ENCODE peak calls at places on chromosome 1, in eight cellular contexts. I, C, B, G, K, O, H and T are unnamed samples. For H4K20me1, the result is how much of the 10 kb centered on the place peaks cover.

GRCh38 chr1:16151200-16151708 is 4.6 kb downstream of the EPHA2 start:
- DNase-seq in C (peak), K (no peak), B (peak), I (peak), H (no peak), G (no peak), O (no peak), T (no peak)

GRCh38 chr1:114651893-114652292 is 18.0 kb downstream of the DENND2C start:
- DNase-seq in H (no peak), G (no peak), O (no peak), C (no peak), K (no peak), B (no peak), I (no peak), T (no peak)

GRCh38 chr1:197685785-197686184 is 89.5 kb downstream of the DENND1B start:
- DNase-seq in K (no peak), G (no peak), I (no peak), B (no peak), H (peak), O (no peak), C (peak), T (no peak)

GRCh38 chr1:89941110-89941770 is 53.7 kb upstream of the ZNF326 start:
- DNase-seq in C (no peak), H (no peak), G (no peak), I (no peak), O (no peak), K (no peak), B (peak), T (peak)

GRCh38 chr1:151060241-151061011 is at the start of gene MLLT11:
- DNase-seq in K (peak), C (peak), B (peak), O (peak), H (peak), I (peak), G (peak), T (peak)

GRCh38 chr1:149849947-149850360 is 49.4 kb upstream of the BOLA1 start:
- DNase-seq in I (peak), B (peak), K (peak), O (peak), G (no peak), C (no peak), H (no peak), T (peak)

GRCh38 chr1:114671011-114671938 is 1.4 kb upstream of the DENND2C start:
- DNase-seq in K (no peak), G (peak), I (peak), B (no peak), O (peak), C (peak), H (peak), T (peak)

GRCh38 chr1:152515454-152515823 is 1.2 kb downstream of the CRCT1 start:
- DNase-seq in O (no peak), K (peak), C (peak), H (peak), I (no peak), G (peak), B (no peak), T (no peak)

GRCh38 chr1:198935371-198935921 is 296.6 kb downstream of the PTPRC start:
- DNase-seq in K (peak), B (peak), H (peak), I (peak), O (peak), C (peak), G (peak), T (peak)

GRCh38 chr1:180898441-180899219 is 14.1 kb upstream of the KIAA1614 start:
- DNase-seq in C (peak), I (peak), B (no peak), H (no peak), K (peak), G (no peak), O (no peak), T (no peak)

GRCh38 chr1:32240140-32240951 is 6.7 kb upstream of the FAM167B start:
- DNase-seq in G (peak), B (peak), H (peak), C (peak), I (peak), K (peak), O (peak), T (peak)

GRCh38 chr1:165490175-165490574 is 45.2 kb upstream of the RXRG start:
- DNase-seq in G (no peak), C (no peak), K (no peak), I (no peak), B (no peak), O (no peak), H (no peak), T (no peak)

GRCh38 chr1:19443321-19443720 is 42.0 kb downstream of the CAPZB start:
- DNase-seq in C (no peak), K (no peak), O (no peak), B (no peak), I (no peak), H (no peak), G (no peak), T (no peak)

GRCh38 chr1:2170211-2170610 is 24.4 kb downstream of the FAAP20 start:
- DNase-seq in K (no peak), O (no peak), B (no peak), I (no peak), H (no peak), G (no peak), C (peak), T (no peak)

GRCh38 chr1:100581096-100581705 is 43.3 kb downstream of the GPR88 start:
- DNase-seq in O (no peak), B (no peak), I (no peak), K (no peak), C (no peak), G (no peak), H (no peak), T (no peak)

GRCh38 chr1:22709891-22710687 is 550 bp upstream of the EPHB2 start:
- DNase-seq in H (peak), C (peak), G (peak), O (peak), I (peak), B (peak), K (peak), T (peak)

GRCh38 chr1:6185151-6185550 is 5.0 kb upstream of the CHD5 start:
- DNase-seq in K (no peak), G (peak), H (peak), O (no peak), I (peak), B (no peak), C (peak), T (no peak)

GRCh38 chr1:222390181-222390580 is 157.7 kb downstream of the HHIPL2 start:
- DNase-seq in B (no peak), G (no peak), H (peak), K (no peak), O (no peak), I (peak), C (peak), T (no peak)

GRCh38 chr1:61122389-61122788 is 40.0 kb downstream of the NFIA start:
- DNase-seq in B (no peak), O (no peak), H (no peak), I (no peak), G (no peak), C (no peak), K (no peak), T (no peak)

GRCh38 chr1:171670739-171671138 is 18.3 kb upstream of the MYOC start:
- DNase-seq in H (no peak), B (no peak), G (no peak), C (no peak), O (no peak), K (no peak), I (no peak), T (no peak)

GRCh38 chr1:2172551-2173146 is 21.9 kb downstream of the FAAP20 start:
- DNase-seq in G (no peak), O (no peak), B (no peak), K (no peak), C (no peak), H (no peak), I (no peak), T (no peak)

GRCh38 chr1:53112271-53112774 is 30.1 kb downstream of the SLC1A7 start:
- DNase-seq in I (peak), K (no peak), O (peak), G (no peak), C (peak), H (peak), B (no peak), T (no peak)

GRCh38 chr1:153880962-153881361 is 41.8 kb downstream of the GATAD2B start:
- DNase-seq in H (peak), C (peak), O (peak), K (no peak), G (peak), I (peak), B (peak), T (no peak)

GRCh38 chr1:215567491-215568286 is 585 bp downstream of the KCTD3 start:
- DNase-seq in H (peak), G (peak), B (peak), I (peak), O (peak), K (peak), C (peak), T (no peak)

GRCh38 chr1:185337221-185337620 is 20.2 kb upstream of the IVNS1ABP start:
- DNase-seq in C (peak), I (no peak), K (no peak), H (no peak), B (no peak), G (peak), O (no peak), T (no peak)

GRCh38 chr1:216723274-216723780 is at the start of gene ESRRG:
- DNase-seq in I (no peak), H (peak), O (no peak), B (peak), C (peak), G (no peak), K (peak), T (no peak)

GRCh38 chr1:8858888-8859706 is 19.4 kb downstream of the ENO1 start:
- DNase-seq in O (peak), G (no peak), B (peak), C (peak), K (peak), I (peak), H (no peak), T (peak)

GRCh38 chr1:226738995-226739695 is at the start of gene ITPKB:
- DNase-seq in G (peak), K (peak), H (peak), I (peak), O (peak), B (peak), C (peak), T (peak)

GRCh38 chr1:18926315-18927081 is 24.1 kb upstream of the ALDH4A1 start:
- DNase-seq in B (no peak), H (peak), G (peak), C (peak), O (peak), I (peak), K (no peak), T (peak)

GRCh38 chr1:76881726-76882125 is 14.4 kb downstream of the ST6GALNAC5 start:
- DNase-seq in C (no peak), K (no peak), I (no peak), H (no peak), B (no peak), O (no peak), G (no peak), T (no peak)

GRCh38 chr1:210292276-210292851 is 36.3 kb upstream of the HHAT start:
- DNase-seq in H (peak), G (peak), O (peak), K (peak), B (peak), C (no peak), I (no peak), T (no peak)

GRCh38 chr1:199685369-199685768 is 342.1 kb upstream of the NR5A2 start:
- DNase-seq in H (peak), B (no peak), I (peak), K (no peak), O (peak), C (peak), G (peak), T (no peak)

GRCh38 chr1:52571783-52572182 is 18.9 kb upstream of the TUT4 start:
- DNase-seq in G (no peak), H (no peak), C (peak), I (peak), K (peak), O (peak), B (no peak), T (peak)

GRCh38 chr1:63073530-63074306 is 248.6 kb upstream of the FOXD3 start:
- DNase-seq in C (no peak), B (peak), H (no peak), I (no peak), G (no peak), O (no peak), K (peak), T (no peak)

GRCh38 chr1:47991698-47992097 is 5.5 kb downstream of the TRABD2B start:
- DNase-seq in H (no peak), K (no peak), I (no peak), B (no peak), C (no peak), G (no peak), O (no peak), T (no peak)

GRCh38 chr1:171641076-171641864 is 11.2 kb downstream of the MYOC start:
- DNase-seq in I (no peak), C (no peak), O (peak), K (peak), G (no peak), H (no peak), B (peak), T (no peak)

GRCh38 chr1:114094303-114094663 is 59.4 kb downstream of the SYT6 start:
- DNase-seq in O (peak), C (peak), G (peak), H (peak), B (no peak), I (peak), K (no peak), T (no peak)

GRCh38 chr1:218164111-218164929 is 120.8 kb upstream of the RRP15 start:
- DNase-seq in H (peak), K (peak), C (peak), O (peak), B (peak), G (peak), I (peak), T (peak)

GRCh38 chr1:227767401-227768396 is 32.5 kb downstream of the SNAP47 start:
- DNase-seq in K (no peak), B (no peak), G (no peak), C (no peak), O (no peak), I (no peak), H (no peak), T (no peak)
- H4K20me1 ChIP-seq in K (under half), B (under half), G (under half), C (under half), O (under half), I (under half), H (half or more), T (under half)

DNA sequence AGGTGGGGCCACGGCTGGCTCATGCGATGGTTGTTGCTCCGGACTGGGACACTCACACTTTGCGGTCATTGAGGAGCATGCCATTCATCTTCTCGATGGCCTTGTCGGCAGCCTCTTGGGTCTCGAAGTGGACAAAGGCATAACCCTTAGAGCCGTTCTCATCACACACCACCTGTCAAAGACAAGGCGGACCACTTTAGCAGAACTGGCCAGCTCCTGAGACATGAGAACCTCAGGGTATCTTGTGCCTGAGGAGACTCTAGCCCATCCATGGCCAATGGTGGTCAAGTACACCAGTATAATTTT is 5.5 kb downstream of the PABPC4 start:
- DNase-seq in B (no peak), O (no peak), G (no peak), C (no peak), I (no peak), H (no peak), K (no peak), T (no peak)
- H4K20me1 ChIP-seq in B (half or more), O (half or more), G (under half), C (half or more), I (under half), H (half or more), K (half or more), T (half or more)

GRCh38 chr1:230129341-230129740 is 62.3 kb downstream of the GALNT2 start:
- DNase-seq in O (no peak), H (no peak), B (no peak), K (no peak), G (no peak), C (no peak), I (no peak), T (no peak)
- H4K20me1 ChIP-seq in O (under half), H (half or more), B (half or more), K (under half), G (under half), C (half or more), I (under half), T (under half)

GRCh38 chr1:223836586-223836985 is 9.2 kb downstream of the TP53BP2 start:
- DNase-seq in O (peak), K (no peak), I (no peak), B (no peak), G (peak), C (no peak), H (no peak), T (no peak)

GRCh38 chr1:223834660-223835263 is 11.0 kb downstream of the TP53BP2 start:
- DNase-seq in C (peak), K (no peak), H (peak), I (peak), G (peak), B (no peak), O (peak), T (no peak)

GRCh38 chr1:223833948-223834347 is 11.8 kb downstream of the TP53BP2 start:
- DNase-seq in H (no peak), O (no peak), G (no peak), K (no peak), B (no peak), I (no peak), C (no peak), T (no peak)

GRCh38 chr1:223837206-223837605 is 8.5 kb downstream of the TP53BP2 start:
- DNase-seq in I (peak), O (no peak), B (no peak), K (no peak), G (no peak), C (peak), H (no peak), T (no peak)

GRCh38 chr1:223835754-223836153 is 10.0 kb downstream of the TP53BP2 start:
- DNase-seq in G (no peak), O (no peak), C (no peak), B (no peak), I (no peak), K (no peak), H (no peak), T (no peak)
- H4K20me1 ChIP-seq in G (under half), O (under half), C (half or more), B (half or more), I (under half), K (under half), H (half or more), T (under half)

GRCh38 chr1:28950449-28950848 is 36.1 kb downstream of the EPB41 start:
- DNase-seq in I (no peak), K (no peak), B (no peak), H (no peak), G (no peak), O (no peak), C (no peak), T (no peak)

GRCh38 chr1:28955930-28956552 is 41.7 kb downstream of the EPB41 start:
- DNase-seq in C (peak), O (peak), G (peak), B (peak), K (no peak), I (peak), H (peak), T (no peak)

GRCh38 chr1:28950006-28950405 is 35.6 kb downstream of the EPB41 start:
- DNase-seq in K (no peak), H (no peak), O (no peak), C (no peak), G (no peak), B (no peak), I (no peak), T (no peak)

DNA sequence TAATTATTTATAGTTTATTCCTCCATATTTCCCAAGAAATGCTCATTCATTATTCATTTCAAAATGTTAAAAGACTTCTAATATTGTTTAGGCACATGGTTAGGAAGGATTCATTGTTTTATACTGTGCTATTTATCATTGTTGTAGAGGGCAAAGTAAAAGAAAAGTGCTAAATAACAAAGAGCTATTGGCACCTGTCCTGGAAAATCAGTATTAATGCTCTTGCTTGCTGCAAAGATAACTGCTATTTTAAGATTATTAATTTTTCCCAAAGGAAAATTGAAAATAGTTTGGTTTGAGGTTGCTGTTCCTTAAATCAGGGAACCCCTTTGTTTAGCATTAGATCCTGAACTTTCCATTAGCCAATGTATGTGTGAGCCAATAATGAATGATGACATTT is 39.8 kb downstream of the EPB41 start:
- DNase-seq in H (no peak), O (no peak), K (no peak), B (no peak), C (no peak), G (no peak), I (no peak), T (no peak)
- H4K20me1 ChIP-seq in H (under half), O (under half), K (under half), B (half or more), C (under half), G (under half), I (under half), T (under half)

GRCh38 chr1:90963651-90964050 is 58.2 kb downstream of the ZNF644 start:
- DNase-seq in H (peak), G (no peak), B (no peak), C (peak), K (no peak), I (no peak), O (peak), T (no peak)
- H4K20me1 ChIP-seq in H (half or more), G (under half), B (half or more), C (under half), K (under half), I (under half), O (under half), T (under half)

DNA sequence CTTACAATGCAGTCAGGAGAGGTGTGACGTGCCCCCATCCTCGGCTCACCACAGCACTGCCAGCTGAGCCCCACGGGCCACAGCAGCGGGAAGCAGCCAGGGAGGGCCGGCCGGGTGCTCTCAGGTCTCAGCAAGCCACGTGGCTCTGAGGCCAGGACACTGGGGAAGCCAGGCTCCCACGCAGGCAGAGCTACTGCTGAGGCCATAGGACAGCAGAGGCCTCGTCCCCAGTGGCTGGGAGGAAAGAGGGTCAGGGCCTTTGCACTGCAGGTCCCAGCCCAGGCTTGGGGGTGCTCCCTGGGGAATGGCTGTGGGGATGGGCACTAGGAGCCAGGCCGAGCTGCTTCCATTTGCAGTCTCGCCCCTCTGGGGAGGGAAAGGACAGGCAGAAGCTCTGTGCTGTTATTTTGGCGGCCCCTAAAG is 5.8 kb downstream of the LRRC47 start:
- DNase-seq in O (no peak), H (no peak), B (no peak), G (no peak), I (no peak), C (no peak), K (no peak), T (no peak)
- H4K20me1 ChIP-seq in O (under half), H (half or more), B (under half), G (under half), I (under half), C (half or more), K (under half), T (under half)